ENCODE peak calls at places on chromosomes 16 and 17, in eight cellular contexts. One of them, this sample, is unnamed.

GRCh38 chr17:61389670-61390478 is 9.8 kb upstream of the TBX2 start:
- DNase-seq in PC-3: peak
- DNase-seq in transverse colon: peak
- DNase-seq in sigmoid colon: no peak
- DNase-seq in uterus: peak
- DNase-seq in progenitor cell of endocrine pancreas: no peak
- DNase-seq in GM20000: peak
- DNase-seq in CD4-positive, alpha-beta T cell: peak
- DNase-seq in this sample: peak

GRCh38 chr16:23726710-23727109 is 13.7 kb upstream of the ERN2 start:
- DNase-seq in PC-3: no peak
- DNase-seq in transverse colon: no peak
- DNase-seq in sigmoid colon: no peak
- DNase-seq in uterus: no peak
- DNase-seq in progenitor cell of endocrine pancreas: no peak
- DNase-seq in GM20000: no peak
- DNase-seq in CD4-positive, alpha-beta T cell: no peak
- DNase-seq in this sample: no peak

GRCh38 chr16:84478172-84478948 is 26.1 kb downstream of the MEAK7 start:
- DNase-seq in PC-3: peak
- DNase-seq in transverse colon: no peak
- DNase-seq in sigmoid colon: no peak
- DNase-seq in uterus: no peak
- DNase-seq in progenitor cell of endocrine pancreas: no peak
- DNase-seq in GM20000: no peak
- DNase-seq in CD4-positive, alpha-beta T cell: no peak
- DNase-seq in this sample: no peak

GRCh38 chr17:79088997-79089328 is 14.3 kb downstream of the ENGASE start:
- DNase-seq in PC-3: no peak
- DNase-seq in transverse colon: no peak
- DNase-seq in sigmoid colon: no peak
- DNase-seq in uterus: no peak
- DNase-seq in progenitor cell of endocrine pancreas: no peak
- DNase-seq in GM20000: no peak
- DNase-seq in CD4-positive, alpha-beta T cell: no peak
- DNase-seq in this sample: no peak

GRCh38 chr16:79351927-79352326 is 248.6 kb downstream of the MAF start:
- DNase-seq in PC-3: no peak
- DNase-seq in transverse colon: no peak
- DNase-seq in sigmoid colon: no peak
- DNase-seq in uterus: no peak
- DNase-seq in progenitor cell of endocrine pancreas: no peak
- DNase-seq in GM20000: no peak
- DNase-seq in CD4-positive, alpha-beta T cell: no peak
- DNase-seq in this sample: no peak

GRCh38 chr17:56596741-56597494 is 3.4 kb downstream of the NOG start:
- DNase-seq in PC-3: no peak
- DNase-seq in transverse colon: no peak
- DNase-seq in sigmoid colon: no peak
- DNase-seq in uterus: no peak
- DNase-seq in progenitor cell of endocrine pancreas: no peak
- DNase-seq in GM20000: no peak
- DNase-seq in CD4-positive, alpha-beta T cell: no peak
- DNase-seq in this sample: peak

GRCh38 chr16:53849585-53849984 is 145.6 kb downstream of the FTO start:
- DNase-seq in PC-3: no peak
- DNase-seq in transverse colon: no peak
- DNase-seq in sigmoid colon: no peak
- DNase-seq in uterus: no peak
- DNase-seq in progenitor cell of endocrine pancreas: no peak
- DNase-seq in GM20000: no peak
- DNase-seq in CD4-positive, alpha-beta T cell: no peak
- DNase-seq in this sample: no peak

GRCh38 chr17:4301066-4301465 is 37.3 kb upstream of the ANKFY1 start:
- DNase-seq in PC-3: no peak
- DNase-seq in transverse colon: no peak
- DNase-seq in sigmoid colon: no peak
- DNase-seq in uterus: no peak
- DNase-seq in progenitor cell of endocrine pancreas: no peak
- DNase-seq in GM20000: no peak
- DNase-seq in CD4-positive, alpha-beta T cell: no peak
- DNase-seq in this sample: no peak

GRCh38 chr16:49018259-49018931 is 263.2 kb downstream of the CBLN1 start:
- DNase-seq in PC-3: no peak
- DNase-seq in transverse colon: no peak
- DNase-seq in sigmoid colon: no peak
- DNase-seq in uterus: no peak
- DNase-seq in progenitor cell of endocrine pancreas: no peak
- DNase-seq in GM20000: no peak
- DNase-seq in CD4-positive, alpha-beta T cell: no peak
- DNase-seq in this sample: no peak

GRCh38 chr17:29042679-29043538 is at the start of gene PIPOX:
- DNase-seq in PC-3: no peak
- DNase-seq in transverse colon: peak
- DNase-seq in sigmoid colon: no peak
- DNase-seq in uterus: no peak
- DNase-seq in progenitor cell of endocrine pancreas: no peak
- DNase-seq in GM20000: no peak
- DNase-seq in CD4-positive, alpha-beta T cell: no peak
- DNase-seq in this sample: peak

GRCh38 chr17:32567511-32567910 is 80.7 kb downstream of the CDK5R1 start:
- DNase-seq in PC-3: no peak
- DNase-seq in transverse colon: no peak
- DNase-seq in sigmoid colon: no peak
- DNase-seq in uterus: no peak
- DNase-seq in progenitor cell of endocrine pancreas: no peak
- DNase-seq in GM20000: no peak
- DNase-seq in CD4-positive, alpha-beta T cell: no peak
- DNase-seq in this sample: no peak

GRCh38 chr17:71709974-71710373 is 410.8 kb upstream of the SOX9 start:
- DNase-seq in PC-3: no peak
- DNase-seq in transverse colon: no peak
- DNase-seq in sigmoid colon: no peak
- DNase-seq in uterus: no peak
- DNase-seq in progenitor cell of endocrine pancreas: no peak
- DNase-seq in GM20000: no peak
- DNase-seq in CD4-positive, alpha-beta T cell: no peak
- DNase-seq in this sample: no peak

DNA sequence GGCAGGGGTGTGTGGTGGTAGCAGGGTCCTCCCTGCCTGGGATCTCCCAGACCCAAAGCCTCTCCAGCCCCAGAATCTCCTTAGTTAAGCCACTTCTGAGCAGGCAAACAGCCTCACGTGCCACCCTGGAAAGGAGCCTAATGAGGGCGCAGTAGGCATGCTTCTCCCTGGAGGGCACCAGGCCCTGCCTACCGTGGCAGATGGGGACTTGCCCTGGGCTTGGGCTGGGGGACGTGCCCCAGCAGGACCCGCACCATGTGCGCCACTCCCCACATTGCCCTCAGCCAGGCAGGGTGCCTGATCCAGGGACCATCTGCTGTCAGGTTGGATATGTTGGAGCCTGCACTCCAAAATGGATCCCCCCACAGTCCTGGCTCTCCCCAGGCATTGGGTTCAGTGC is 14.2 kb downstream of the FAM83G start:
- DNase-seq in PC-3: no peak
- DNase-seq in transverse colon: no peak
- DNase-seq in sigmoid colon: no peak
- DNase-seq in uterus: no peak
- DNase-seq in progenitor cell of endocrine pancreas: no peak
- DNase-seq in GM20000: no peak
- DNase-seq in CD4-positive, alpha-beta T cell: no peak
- DNase-seq in this sample: no peak
- TF ChIP-seq CTCF in PC-3: no peak
- TF ChIP-seq CTCF in transverse colon: no peak
- TF ChIP-seq CTCF in sigmoid colon: no peak
- TF ChIP-seq CTCF in uterus: no peak
- TF ChIP-seq CTCF in progenitor cell of endocrine pancreas: no peak
- TF ChIP-seq CTCF in GM20000: no peak
- TF ChIP-seq CTCF in CD4-positive, alpha-beta T cell: no peak
- TF ChIP-seq CTCF in this sample: no peak

GRCh38 chr17:77002103-77003045 is 134.2 kb downstream of the MGAT5B start:
- DNase-seq in PC-3: peak
- DNase-seq in transverse colon: no peak
- DNase-seq in sigmoid colon: no peak
- DNase-seq in uterus: no peak
- DNase-seq in progenitor cell of endocrine pancreas: no peak
- DNase-seq in GM20000: no peak
- DNase-seq in CD4-positive, alpha-beta T cell: no peak
- DNase-seq in this sample: no peak
- TF ChIP-seq CTCF in PC-3: no peak
- TF ChIP-seq CTCF in transverse colon: no peak
- TF ChIP-seq CTCF in sigmoid colon: no peak
- TF ChIP-seq CTCF in uterus: no peak
- TF ChIP-seq CTCF in progenitor cell of endocrine pancreas: no peak
- TF ChIP-seq CTCF in GM20000: no peak
- TF ChIP-seq CTCF in CD4-positive, alpha-beta T cell: no peak
- TF ChIP-seq CTCF in this sample: no peak

GRCh38 chr17:19415806-19416775 is 5.1 kb downstream of the RNF112 start:
- DNase-seq in PC-3: no peak
- DNase-seq in transverse colon: no peak
- DNase-seq in sigmoid colon: no peak
- DNase-seq in uterus: no peak
- DNase-seq in progenitor cell of endocrine pancreas: no peak
- DNase-seq in GM20000: no peak
- DNase-seq in CD4-positive, alpha-beta T cell: no peak
- DNase-seq in this sample: no peak

GRCh38 chr17:19421926-19422325 is 10.9 kb downstream of the RNF112 start:
- DNase-seq in PC-3: no peak
- DNase-seq in transverse colon: no peak
- DNase-seq in sigmoid colon: no peak
- DNase-seq in uterus: no peak
- DNase-seq in progenitor cell of endocrine pancreas: no peak
- DNase-seq in GM20000: no peak
- DNase-seq in CD4-positive, alpha-beta T cell: no peak
- DNase-seq in this sample: no peak

GRCh38 chr17:19417611-19418010 is 6.6 kb downstream of the RNF112 start:
- DNase-seq in PC-3: no peak
- DNase-seq in transverse colon: no peak
- DNase-seq in sigmoid colon: no peak
- DNase-seq in uterus: no peak
- DNase-seq in progenitor cell of endocrine pancreas: no peak
- DNase-seq in GM20000: no peak
- DNase-seq in CD4-positive, alpha-beta T cell: no peak
- DNase-seq in this sample: no peak

GRCh38 chr17:19415311-19415710 is 4.3 kb downstream of the RNF112 start:
- DNase-seq in PC-3: no peak
- DNase-seq in transverse colon: no peak
- DNase-seq in sigmoid colon: no peak
- DNase-seq in uterus: no peak
- DNase-seq in progenitor cell of endocrine pancreas: no peak
- DNase-seq in GM20000: no peak
- DNase-seq in CD4-positive, alpha-beta T cell: no peak
- DNase-seq in this sample: no peak

DNA sequence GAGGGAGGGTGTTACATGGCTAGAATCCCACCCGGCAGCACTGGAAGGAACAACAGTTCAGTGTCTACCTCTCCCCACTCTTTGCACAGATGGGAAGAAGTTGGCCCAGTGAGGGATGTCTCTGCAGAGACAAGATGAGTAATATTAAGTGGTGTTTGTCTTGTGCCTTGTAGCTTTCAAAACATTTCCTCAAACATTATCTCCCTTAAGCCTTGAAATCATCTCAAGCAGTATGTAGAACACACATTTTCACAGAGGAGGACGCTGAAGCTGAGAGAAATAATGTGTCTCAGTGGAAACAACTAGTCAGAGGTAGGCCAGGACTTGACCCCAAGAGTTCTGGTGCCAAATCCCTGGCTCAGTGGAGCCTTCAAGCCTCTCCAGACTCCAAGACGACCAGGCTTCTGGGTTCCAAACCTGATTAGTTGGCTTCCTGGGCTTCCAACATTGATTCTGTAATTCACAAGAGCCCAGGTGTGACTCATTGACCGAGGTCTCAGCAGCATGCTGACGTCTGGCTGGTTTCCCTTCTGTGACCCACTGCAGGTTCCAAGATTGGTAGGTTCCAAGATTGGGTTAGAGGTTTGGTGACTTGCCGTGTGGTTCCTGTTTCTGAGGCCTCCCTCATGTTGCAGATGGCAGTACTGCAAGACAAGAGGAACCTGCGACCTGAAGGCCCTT is 7.4 kb downstream of the RNF112 start:
- DNase-seq in PC-3: peak
- DNase-seq in transverse colon: no peak
- DNase-seq in sigmoid colon: no peak
- DNase-seq in uterus: no peak
- DNase-seq in progenitor cell of endocrine pancreas: no peak
- DNase-seq in GM20000: no peak
- DNase-seq in CD4-positive, alpha-beta T cell: no peak
- DNase-seq in this sample: peak
- TF ChIP-seq CTCF in PC-3: no peak
- TF ChIP-seq CTCF in transverse colon: no peak
- TF ChIP-seq CTCF in sigmoid colon: no peak
- TF ChIP-seq CTCF in uterus: no peak
- TF ChIP-seq CTCF in progenitor cell of endocrine pancreas: no peak
- TF ChIP-seq CTCF in GM20000: no peak
- TF ChIP-seq CTCF in CD4-positive, alpha-beta T cell: no peak
- TF ChIP-seq CTCF in this sample: no peak

GRCh38 chr16:72836181-72836580 is 211.7 kb downstream of the ZFHX3 start:
- DNase-seq in PC-3: no peak
- DNase-seq in transverse colon: no peak
- DNase-seq in sigmoid colon: no peak
- DNase-seq in uterus: no peak
- DNase-seq in progenitor cell of endocrine pancreas: no peak
- DNase-seq in GM20000: no peak
- DNase-seq in CD4-positive, alpha-beta T cell: no peak
- DNase-seq in this sample: no peak

GRCh38 chr16:72838999-72839398 is 208.9 kb downstream of the ZFHX3 start:
- DNase-seq in PC-3: no peak
- DNase-seq in transverse colon: no peak
- DNase-seq in sigmoid colon: no peak
- DNase-seq in uterus: no peak
- DNase-seq in progenitor cell of endocrine pancreas: no peak
- DNase-seq in GM20000: no peak
- DNase-seq in CD4-positive, alpha-beta T cell: no peak
- DNase-seq in this sample: no peak

GRCh38 chr16:72835041-72835440 is 212.9 kb downstream of the ZFHX3 start:
- DNase-seq in PC-3: no peak
- DNase-seq in transverse colon: no peak
- DNase-seq in sigmoid colon: no peak
- DNase-seq in uterus: no peak
- DNase-seq in progenitor cell of endocrine pancreas: no peak
- DNase-seq in GM20000: no peak
- DNase-seq in CD4-positive, alpha-beta T cell: no peak
- DNase-seq in this sample: no peak

GRCh38 chr16:72837846-72838661 is 209.9 kb downstream of the ZFHX3 start:
- DNase-seq in PC-3: no peak
- DNase-seq in transverse colon: no peak
- DNase-seq in sigmoid colon: no peak
- DNase-seq in uterus: no peak
- DNase-seq in progenitor cell of endocrine pancreas: no peak
- DNase-seq in GM20000: no peak
- DNase-seq in CD4-positive, alpha-beta T cell: no peak
- DNase-seq in this sample: no peak

DNA sequence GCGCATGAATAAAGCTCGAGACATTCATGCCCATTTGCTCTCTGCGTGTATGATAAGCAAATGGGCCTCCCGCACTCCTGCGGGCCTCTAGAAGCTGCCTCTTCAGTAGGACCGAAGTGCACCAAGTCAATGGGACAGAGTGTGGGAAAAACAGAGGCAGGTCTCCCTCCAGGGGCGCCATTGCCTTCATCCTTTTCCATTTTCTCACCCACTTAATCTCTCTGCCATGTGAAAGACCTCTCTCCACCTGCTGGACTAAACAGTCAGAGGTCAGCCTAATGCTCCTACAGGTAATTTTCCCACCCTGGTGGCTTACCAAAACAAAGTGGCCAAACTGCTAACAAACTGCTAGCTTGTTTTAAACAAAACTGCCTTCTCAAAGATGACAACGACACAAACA is 210.9 kb downstream of the ZFHX3 start:
- DNase-seq in PC-3: no peak
- DNase-seq in transverse colon: no peak
- DNase-seq in sigmoid colon: no peak
- DNase-seq in uterus: no peak
- DNase-seq in progenitor cell of endocrine pancreas: no peak
- DNase-seq in GM20000: no peak
- DNase-seq in CD4-positive, alpha-beta T cell: no peak
- DNase-seq in this sample: no peak
- TF ChIP-seq CTCF in PC-3: peak
- TF ChIP-seq CTCF in transverse colon: no peak
- TF ChIP-seq CTCF in sigmoid colon: no peak
- TF ChIP-seq CTCF in uterus: no peak
- TF ChIP-seq CTCF in progenitor cell of endocrine pancreas: peak
- TF ChIP-seq CTCF in GM20000: no peak
- TF ChIP-seq CTCF in CD4-positive, alpha-beta T cell: no peak
- TF ChIP-seq CTCF in this sample: no peak